ENCODE peak calls at places on chromosome 14, in six cellular contexts. T is neural crest cell, K is HFF-Myc, E is lower leg skin, P is OCI-LY7, Q is Calu3. A is an unnamed sample.

GRCh38 chr14:56100556-56100955 is 17.7 kb upstream of the PELI2 start:
- DNase-seq in P (no peak), T (no peak), K (no peak), Q (no peak), E (no peak), A (no peak)

GRCh38 chr14:77794357-77794756 is 5.6 kb upstream of the ADCK1 start:
- DNase-seq in T (no peak), K (no peak), E (no peak), Q (no peak), P (no peak), A (no peak)

GRCh38 chr14:85466678-85467077 is 63.3 kb upstream of the FLRT2 start:
- DNase-seq in K (no peak), Q (no peak), T (no peak), P (no peak), E (no peak), A (no peak)

GRCh38 chr14:91202234-91202974 is 42.1 kb downstream of the GPR68 start:
- DNase-seq in P (no peak), Q (no peak), K (no peak), T (no peak), E (peak), A (no peak)

GRCh38 chr14:30322819-30323218 is 236.1 kb upstream of the G2E3 start:
- DNase-seq in K (no peak), T (no peak), Q (no peak), E (no peak), P (no peak), A (no peak)

GRCh38 chr14:100733152-100733850 is 6.6 kb downstream of the DLK1 start:
- DNase-seq in T (no peak), E (no peak), P (no peak), Q (no peak), K (no peak), A (no peak)

GRCh38 chr14:101628975-101629374 is 67.7 kb downstream of the DIO3 start:
- DNase-seq in K (no peak), T (no peak), P (no peak), E (no peak), Q (no peak), A (no peak)

GRCh38 chr14:81009339-81009738 is 53.9 kb downstream of the TSHR start:
- DNase-seq in E (no peak), P (no peak), Q (no peak), K (no peak), T (no peak), A (no peak)

GRCh38 chr14:51860836-51861583 is 598 bp downstream of the GNG2 start:
- DNase-seq in P (peak), Q (no peak), T (no peak), E (no peak), K (no peak), A (no peak)

GRCh38 chr14:99995700-99996356 is 69.4 kb upstream of the EVL start:
- DNase-seq in E (peak), T (peak), P (peak), Q (peak), K (peak), A (peak)

GRCh38 chr14:100438678-100439592 is 115.8 kb downstream of the SLC25A47 start:
- DNase-seq in Q (peak), K (no peak), P (no peak), T (no peak), E (peak), A (no peak)

GRCh38 chr14:97802430-97802829 is 1005.2 kb downstream of the VRK1 start:
- DNase-seq in K (no peak), E (no peak), P (no peak), Q (no peak), T (no peak), A (no peak)

GRCh38 chr14:49999216-49999761 is 106.4 kb downstream of the ARF6 start:
- DNase-seq in T (no peak), P (peak), K (peak), Q (peak), E (peak), A (no peak)

GRCh38 chr14:90487031-90487430 is 90.2 kb downstream of the CALM1 start:
- DNase-seq in E (no peak), P (no peak), Q (no peak), T (no peak), K (no peak), A (peak)

GRCh38 chr14:64755661-64756265 is 51.5 kb downstream of the PLEKHG3 start:
- DNase-seq in T (no peak), P (no peak), K (no peak), Q (no peak), E (peak), A (no peak)

GRCh38 chr14:23882884-23883283 is 70.7 kb upstream of the DHRS4 start:
- DNase-seq in Q (no peak), P (peak), T (no peak), E (no peak), K (no peak), A (no peak)

GRCh38 chr14:102057480-102058114 is 29.2 kb downstream of the HSP90AA1 start:
- DNase-seq in T (no peak), K (no peak), E (no peak), P (no peak), Q (no peak), A (no peak)

GRCh38 chr14:100065942-100066574 is 836 bp downstream of the EVL start:
- DNase-seq in P (peak), K (no peak), E (no peak), T (no peak), Q (no peak), A (no peak)

GRCh38 chr14:77039285-77040058 is 11.0 kb upstream of the IRF2BPL start:
- DNase-seq in P (peak), K (no peak), E (no peak), T (no peak), Q (no peak), A (no peak)

GRCh38 chr14:96824283-96824682 is 27.1 kb downstream of the VRK1 start:
- DNase-seq in Q (no peak), P (no peak), T (no peak), K (peak), E (no peak), A (no peak)

GRCh38 chr14:67537736-67538135 is 4.6 kb downstream of the PLEKHH1 start:
- DNase-seq in T (no peak), P (no peak), Q (no peak), K (no peak), E (no peak), A (no peak)

GRCh38 chr14:42378274-42378673 is 771.6 kb downstream of the LRFN5 start:
- DNase-seq in K (no peak), E (no peak), Q (no peak), T (no peak), P (peak), A (no peak)

GRCh38 chr14:80388980-80389711 is 177.8 kb upstream of the DIO2 start:
- DNase-seq in K (peak), E (no peak), P (no peak), T (no peak), Q (peak), A (no peak)

GRCh38 chr14:91946313-91947195 is 940 bp downstream of the FBLN5 start:
- DNase-seq in E (peak), P (no peak), Q (no peak), T (no peak), K (no peak), A (no peak)

GRCh38 chr14:74257988-74258704 is 18.9 kb downstream of the VSX2 start:
- DNase-seq in E (no peak), T (no peak), K (no peak), Q (no peak), P (no peak), A (peak)

GRCh38 chr14:24130380-24130716 is at the start of gene FITM1:
- DNase-seq in K (no peak), Q (no peak), E (no peak), T (no peak), P (no peak), A (no peak)

GRCh38 chr14:55123101-55123500 is 6.0 kb upstream of the LGALS3 start:
- DNase-seq in K (no peak), E (no peak), T (no peak), Q (no peak), P (no peak), A (no peak)

GRCh38 chr14:66507181-66507721 is 696 bp upstream of the GPHN start:
- DNase-seq in P (no peak), E (no peak), K (no peak), Q (no peak), T (no peak), A (no peak)

GRCh38 chr14:89425931-89426330 is 8.9 kb upstream of the FOXN3 start:
- DNase-seq in T (no peak), Q (no peak), K (peak), E (peak), P (no peak), A (no peak)

GRCh38 chr14:75811862-75812505 is 150.9 kb downstream of the TTLL5 start:
- DNase-seq in E (no peak), K (peak), T (no peak), Q (no peak), P (no peak), A (no peak)

GRCh38 chr14:75861161-75861621 is 120.6 kb downstream of the TGFB3 start:
- DNase-seq in P (no peak), K (no peak), Q (no peak), E (no peak), T (no peak), A (no peak)

GRCh38 chr14:50714452-50715073 is 46.5 kb upstream of the SAV1 start:
- DNase-seq in P (peak), E (no peak), T (no peak), K (peak), Q (peak), A (no peak)

GRCh38 chr14:98189077-98189476 is 1082.9 kb downstream of the BCL11B start:
- DNase-seq in E (no peak), T (no peak), Q (no peak), P (no peak), K (no peak), A (no peak)

GRCh38 chr14:23183479-23183878 is at the start of gene SLC7A8:
- DNase-seq in K (no peak), P (peak), Q (no peak), E (peak), T (peak), A (peak)

GRCh38 chr14:103085106-103086091 is 1.4 kb downstream of the LBHD2 start:
- DNase-seq in P (no peak), E (no peak), Q (peak), K (no peak), T (no peak), A (no peak)
- TF ChIP-seq CTCF in P (no peak), E (no peak), Q (no peak), K (peak), T (no peak), A (peak)

GRCh38 chr14:69811868-69812252 is 14.8 kb upstream of the SLC10A1 start:
- DNase-seq in E (no peak), P (no peak), Q (no peak), K (no peak), T (no peak), A (no peak)

GRCh38 chr14:69811227-69811867 is 14.3 kb upstream of the SLC10A1 start:
- DNase-seq in Q (no peak), P (no peak), E (no peak), T (no peak), K (no peak), A (no peak)

GRCh38 chr14:69815556-69815955 is 18.5 kb upstream of the SLC10A1 start:
- DNase-seq in K (no peak), Q (no peak), E (no peak), P (no peak), T (no peak), A (no peak)

GRCh38 chr14:69814397-69814796 is 17.4 kb upstream of the SLC10A1 start:
- DNase-seq in K (no peak), P (no peak), E (no peak), T (no peak), Q (no peak), A (no peak)

GRCh38 chr14:69812725-69813124 is 15.7 kb upstream of the SLC10A1 start:
- DNase-seq in Q (no peak), K (no peak), T (no peak), P (no peak), E (no peak), A (no peak)
- TF ChIP-seq CTCF in Q (no peak), K (no peak), T (no peak), P (peak), E (no peak), A (no peak)

DNA sequence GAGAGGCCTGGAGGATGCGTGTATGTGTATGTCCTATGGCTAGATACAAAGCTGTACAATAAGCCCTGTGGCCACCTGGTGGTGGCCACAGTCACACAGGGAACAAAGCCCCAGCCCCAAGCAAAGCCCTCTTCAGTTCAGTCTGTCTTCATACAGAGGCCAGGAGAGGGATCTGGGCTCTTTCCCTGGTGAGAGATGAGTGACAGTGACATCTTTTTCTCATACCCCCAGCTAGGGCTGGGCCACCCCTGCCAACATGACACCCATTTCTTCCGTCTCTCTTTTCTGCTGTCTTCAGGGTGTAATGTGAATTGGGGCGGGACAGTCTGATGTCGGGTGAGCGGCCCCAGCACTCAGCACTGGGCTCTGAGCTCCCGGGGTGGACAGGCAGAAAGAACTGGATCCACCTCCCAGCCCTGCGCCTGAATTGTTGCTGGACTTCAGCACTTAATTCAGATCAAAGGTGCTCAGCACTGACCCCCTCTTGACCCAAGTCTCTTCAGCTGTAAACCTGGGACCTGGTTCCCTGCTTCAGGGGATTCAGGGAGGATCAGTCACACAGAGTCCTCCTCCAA is 59.8 kb downstream of the SERPINA3 start:
- DNase-seq in T (no peak), E (no peak), P (no peak), K (no peak), Q (no peak), A (no peak)
- TF ChIP-seq CTCF in T (peak), E (no peak), P (no peak), K (no peak), Q (no peak), A (no peak)

DNA sequence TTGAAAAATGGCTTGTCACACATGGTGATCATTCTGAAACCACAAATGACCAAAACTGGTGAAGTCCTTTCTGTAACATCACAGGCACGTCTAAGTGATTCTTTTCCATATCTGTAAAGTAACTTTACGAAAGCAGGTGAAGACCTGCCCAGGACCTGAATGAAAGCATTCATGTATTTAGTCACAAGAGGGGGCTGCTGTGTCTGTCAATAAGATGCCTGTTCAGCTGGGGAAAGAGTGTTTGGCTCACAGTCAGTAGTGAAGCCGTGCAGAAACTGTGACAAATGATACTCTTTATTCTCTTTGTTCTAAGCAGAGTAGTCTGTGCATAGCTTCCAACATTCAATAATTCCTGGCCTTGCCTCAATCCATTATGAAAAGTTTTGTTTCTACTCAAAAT is 373.5 kb upstream of the OR4E1 start:
- DNase-seq in P (peak), E (no peak), Q (peak), T (peak), K (no peak), A (no peak)
- TF ChIP-seq CTCF in P (peak), E (no peak), Q (no peak), T (peak), K (no peak), A (no peak)

A was measured in glutamatergic neuron.